ENCODE peak calls at places on chromosome 16, in seven cellular contexts. One of them, this sample, is unnamed.

GRCh38 chr16:49755291-49755611 is 100.7 kb downstream of the ZNF423 start:
- DNase-seq in retinal pigment epithelial cell: peak
- DNase-seq in EH: peak
- DNase-seq in IMR-90: peak
- DNase-seq in LHCN-M2: no peak
- DNase-seq in NCI-H1930: no peak
- DNase-seq in substantia nigra: no peak
- DNase-seq in this sample: peak

GRCh38 chr16:50318796-50319578 is 49.8 kb downstream of the BRD7 start:
- DNase-seq in retinal pigment epithelial cell: no peak
- DNase-seq in EH: no peak
- DNase-seq in IMR-90: no peak
- DNase-seq in LHCN-M2: no peak
- DNase-seq in NCI-H1930: no peak
- DNase-seq in substantia nigra: no peak
- DNase-seq in this sample: no peak

GRCh38 chr16:23900480-23901177 is 64.8 kb downstream of the PRKCB start:
- DNase-seq in retinal pigment epithelial cell: no peak
- DNase-seq in EH: no peak
- DNase-seq in IMR-90: no peak
- DNase-seq in LHCN-M2: no peak
- DNase-seq in NCI-H1930: no peak
- DNase-seq in substantia nigra: no peak
- DNase-seq in this sample: no peak

GRCh38 chr16:78094166-78094565 is 5.3 kb upstream of the WWOX start:
- DNase-seq in retinal pigment epithelial cell: no peak
- DNase-seq in EH: no peak
- DNase-seq in IMR-90: no peak
- DNase-seq in LHCN-M2: no peak
- DNase-seq in NCI-H1930: no peak
- DNase-seq in substantia nigra: no peak
- DNase-seq in this sample: no peak

GRCh38 chr16:58499615-58500328 is at the start of gene NDRG4:
- DNase-seq in retinal pigment epithelial cell: peak
- DNase-seq in EH: peak
- DNase-seq in IMR-90: peak
- DNase-seq in LHCN-M2: peak
- DNase-seq in NCI-H1930: peak
- DNase-seq in substantia nigra: peak
- DNase-seq in this sample: peak

GRCh38 chr16:20329392-20330138 is 2.3 kb upstream of the GP2 start:
- DNase-seq in retinal pigment epithelial cell: no peak
- DNase-seq in EH: no peak
- DNase-seq in IMR-90: no peak
- DNase-seq in LHCN-M2: no peak
- DNase-seq in NCI-H1930: no peak
- DNase-seq in substantia nigra: no peak
- DNase-seq in this sample: no peak

GRCh38 chr16:56513972-56514371 is 5.9 kb downstream of the BBS2 start:
- DNase-seq in retinal pigment epithelial cell: no peak
- DNase-seq in EH: peak
- DNase-seq in IMR-90: peak
- DNase-seq in LHCN-M2: peak
- DNase-seq in NCI-H1930: no peak
- DNase-seq in substantia nigra: no peak
- DNase-seq in this sample: peak

GRCh38 chr16:30941600-30942420 is 7.1 kb upstream of the ORAI3 start:
- DNase-seq in retinal pigment epithelial cell: no peak
- DNase-seq in EH: peak
- DNase-seq in IMR-90: peak
- DNase-seq in LHCN-M2: peak
- DNase-seq in NCI-H1930: peak
- DNase-seq in substantia nigra: peak
- DNase-seq in this sample: peak

GRCh38 chr16:81241706-81242105 is 3.2 kb downstream of the BCO1 start:
- DNase-seq in retinal pigment epithelial cell: no peak
- DNase-seq in EH: no peak
- DNase-seq in IMR-90: no peak
- DNase-seq in LHCN-M2: no peak
- DNase-seq in NCI-H1930: no peak
- DNase-seq in substantia nigra: no peak
- DNase-seq in this sample: no peak

GRCh38 chr16:20074089-20074956 is 633 bp upstream of the GPR139 start:
- DNase-seq in retinal pigment epithelial cell: no peak
- DNase-seq in EH: no peak
- DNase-seq in IMR-90: no peak
- DNase-seq in LHCN-M2: no peak
- DNase-seq in NCI-H1930: no peak
- DNase-seq in substantia nigra: no peak
- DNase-seq in this sample: no peak

GRCh38 chr16:11224894-11225676 is 30.9 kb downstream of the SOCS1 start:
- DNase-seq in retinal pigment epithelial cell: no peak
- DNase-seq in EH: no peak
- DNase-seq in IMR-90: peak
- DNase-seq in LHCN-M2: no peak
- DNase-seq in NCI-H1930: no peak
- DNase-seq in substantia nigra: no peak
- DNase-seq in this sample: peak

GRCh38 chr16:3564130-3564888 is 12.9 kb downstream of the NLRC3 start:
- DNase-seq in retinal pigment epithelial cell: no peak
- DNase-seq in EH: no peak
- DNase-seq in IMR-90: no peak
- DNase-seq in LHCN-M2: no peak
- DNase-seq in NCI-H1930: no peak
- DNase-seq in substantia nigra: no peak
- DNase-seq in this sample: no peak

GRCh38 chr16:83958842-83959565 is 6.0 kb downstream of the OSGIN1 start:
- DNase-seq in retinal pigment epithelial cell: no peak
- DNase-seq in EH: no peak
- DNase-seq in IMR-90: no peak
- DNase-seq in LHCN-M2: no peak
- DNase-seq in NCI-H1930: no peak
- DNase-seq in substantia nigra: no peak
- DNase-seq in this sample: no peak

GRCh38 chr16:84036982-84037425 is 5.6 kb downstream of the SLC38A8 start:
- DNase-seq in retinal pigment epithelial cell: no peak
- DNase-seq in EH: no peak
- DNase-seq in IMR-90: no peak
- DNase-seq in LHCN-M2: no peak
- DNase-seq in NCI-H1930: no peak
- DNase-seq in substantia nigra: no peak
- DNase-seq in this sample: no peak

GRCh38 chr16:71854369-71854948 is 8.7 kb downstream of the ATXN1L start:
- DNase-seq in retinal pigment epithelial cell: no peak
- DNase-seq in EH: peak
- DNase-seq in IMR-90: no peak
- DNase-seq in LHCN-M2: no peak
- DNase-seq in NCI-H1930: no peak
- DNase-seq in substantia nigra: no peak
- DNase-seq in this sample: no peak

GRCh38 chr16:85796599-85796998 is 2.7 kb downstream of the EMC8 start:
- DNase-seq in retinal pigment epithelial cell: no peak
- DNase-seq in EH: no peak
- DNase-seq in IMR-90: no peak
- DNase-seq in LHCN-M2: no peak
- DNase-seq in NCI-H1930: no peak
- DNase-seq in substantia nigra: no peak
- DNase-seq in this sample: no peak

GRCh38 chr16:87947356-87948118 is 3.7 kb upstream of the BANP start:
- DNase-seq in retinal pigment epithelial cell: no peak
- DNase-seq in EH: no peak
- DNase-seq in IMR-90: no peak
- DNase-seq in LHCN-M2: no peak
- DNase-seq in NCI-H1930: no peak
- DNase-seq in substantia nigra: no peak
- DNase-seq in this sample: no peak

GRCh38 chr16:81497690-81498089 is 53.1 kb downstream of the CMIP start:
- DNase-seq in retinal pigment epithelial cell: no peak
- DNase-seq in EH: no peak
- DNase-seq in IMR-90: no peak
- DNase-seq in LHCN-M2: no peak
- DNase-seq in NCI-H1930: no peak
- DNase-seq in substantia nigra: no peak
- DNase-seq in this sample: no peak

GRCh38 chr16:30096105-30096861 is at the start of gene YPEL3:
- DNase-seq in retinal pigment epithelial cell: peak
- DNase-seq in EH: peak
- DNase-seq in IMR-90: peak
- DNase-seq in LHCN-M2: peak
- DNase-seq in NCI-H1930: peak
- DNase-seq in substantia nigra: peak
- DNase-seq in this sample: peak

GRCh38 chr16:89422905-89423630 is 67.3 kb downstream of the ANKRD11 start:
- DNase-seq in retinal pigment epithelial cell: no peak
- DNase-seq in EH: peak
- DNase-seq in IMR-90: peak
- DNase-seq in LHCN-M2: peak
- DNase-seq in NCI-H1930: no peak
- DNase-seq in substantia nigra: no peak
- DNase-seq in this sample: no peak

GRCh38 chr16:50265260-50265659 is 1.1 kb upstream of the ADCY7 start:
- DNase-seq in retinal pigment epithelial cell: no peak
- DNase-seq in EH: peak
- DNase-seq in IMR-90: peak
- DNase-seq in LHCN-M2: peak
- DNase-seq in NCI-H1930: no peak
- DNase-seq in substantia nigra: no peak
- DNase-seq in this sample: no peak

GRCh38 chr16:11668590-11669379 is 530 bp downstream of the SNN start:
- DNase-seq in retinal pigment epithelial cell: no peak
- DNase-seq in EH: no peak
- DNase-seq in IMR-90: no peak
- DNase-seq in LHCN-M2: no peak
- DNase-seq in NCI-H1930: no peak
- DNase-seq in substantia nigra: no peak
- DNase-seq in this sample: no peak

GRCh38 chr16:87000007-87000406 is 317.2 kb downstream of the C16orf95 start:
- DNase-seq in retinal pigment epithelial cell: no peak
- DNase-seq in EH: no peak
- DNase-seq in IMR-90: no peak
- DNase-seq in LHCN-M2: no peak
- DNase-seq in NCI-H1930: no peak
- DNase-seq in substantia nigra: no peak
- DNase-seq in this sample: no peak

GRCh38 chr16:86563489-86564345 is 2.9 kb upstream of the FOXC2 start:
- DNase-seq in retinal pigment epithelial cell: no peak
- DNase-seq in EH: peak
- DNase-seq in IMR-90: peak
- DNase-seq in LHCN-M2: peak
- DNase-seq in NCI-H1930: peak
- DNase-seq in substantia nigra: peak
- DNase-seq in this sample: peak

GRCh38 chr16:52123842-52124241 is 423.1 kb downstream of the TOX3 start:
- DNase-seq in retinal pigment epithelial cell: no peak
- DNase-seq in EH: no peak
- DNase-seq in IMR-90: no peak
- DNase-seq in LHCN-M2: no peak
- DNase-seq in NCI-H1930: no peak
- DNase-seq in substantia nigra: no peak
- DNase-seq in this sample: no peak

GRCh38 chr16:906296-906695 is 64.5 kb downstream of the LMF1 start:
- DNase-seq in retinal pigment epithelial cell: no peak
- DNase-seq in EH: no peak
- DNase-seq in IMR-90: no peak
- DNase-seq in LHCN-M2: no peak
- DNase-seq in NCI-H1930: no peak
- DNase-seq in substantia nigra: no peak
- DNase-seq in this sample: no peak

GRCh38 chr16:50547340-50547865 is 793 bp upstream of the NKD1 start:
- DNase-seq in retinal pigment epithelial cell: no peak
- DNase-seq in EH: peak
- DNase-seq in IMR-90: no peak
- DNase-seq in LHCN-M2: no peak
- DNase-seq in NCI-H1930: peak
- DNase-seq in substantia nigra: peak
- DNase-seq in this sample: no peak

GRCh38 chr16:87874639-87875472 is 5.5 kb upstream of the SLC7A5 start:
- DNase-seq in retinal pigment epithelial cell: no peak
- DNase-seq in EH: no peak
- DNase-seq in IMR-90: no peak
- DNase-seq in LHCN-M2: no peak
- DNase-seq in NCI-H1930: no peak
- DNase-seq in substantia nigra: no peak
- DNase-seq in this sample: no peak

GRCh38 chr16:3797473-3797872 is 80.1 kb upstream of the TRAP1 start:
- DNase-seq in retinal pigment epithelial cell: no peak
- DNase-seq in EH: no peak
- DNase-seq in IMR-90: no peak
- DNase-seq in LHCN-M2: no peak
- DNase-seq in NCI-H1930: no peak
- DNase-seq in substantia nigra: no peak
- DNase-seq in this sample: no peak

GRCh38 chr16:74896389-74897370 is 88.2 kb downstream of the WDR59 start:
- DNase-seq in retinal pigment epithelial cell: peak
- DNase-seq in EH: peak
- DNase-seq in IMR-90: peak
- DNase-seq in LHCN-M2: peak
- DNase-seq in NCI-H1930: no peak
- DNase-seq in substantia nigra: no peak
- DNase-seq in this sample: peak

GRCh38 chr16:87560428-87561199 is 41.7 kb upstream of the JPH3 start:
- DNase-seq in retinal pigment epithelial cell: no peak
- DNase-seq in EH: peak
- DNase-seq in IMR-90: no peak
- DNase-seq in LHCN-M2: no peak
- DNase-seq in NCI-H1930: no peak
- DNase-seq in substantia nigra: no peak
- DNase-seq in this sample: peak

GRCh38 chr16:27318399-27319256 is 4.9 kb downstream of the IL4R start:
- DNase-seq in retinal pigment epithelial cell: no peak
- DNase-seq in EH: no peak
- DNase-seq in IMR-90: peak
- DNase-seq in LHCN-M2: no peak
- DNase-seq in NCI-H1930: no peak
- DNase-seq in substantia nigra: no peak
- DNase-seq in this sample: peak

GRCh38 chr16:50771366-50771765 is 29.5 kb downstream of the CYLD start:
- DNase-seq in retinal pigment epithelial cell: no peak
- DNase-seq in EH: peak
- DNase-seq in IMR-90: peak
- DNase-seq in LHCN-M2: peak
- DNase-seq in NCI-H1930: no peak
- DNase-seq in substantia nigra: no peak
- DNase-seq in this sample: peak

GRCh38 chr16:54750249-54750648 is 180.4 kb upstream of the IRX5 start:
- DNase-seq in retinal pigment epithelial cell: no peak
- DNase-seq in EH: no peak
- DNase-seq in IMR-90: no peak
- DNase-seq in LHCN-M2: no peak
- DNase-seq in NCI-H1930: no peak
- DNase-seq in substantia nigra: no peak
- DNase-seq in this sample: no peak

GRCh38 chr16:74448990-74449389 is 27.7 kb upstream of the CLEC18B start:
- DNase-seq in retinal pigment epithelial cell: peak
- DNase-seq in EH: peak
- DNase-seq in IMR-90: peak
- DNase-seq in LHCN-M2: peak
- DNase-seq in NCI-H1930: no peak
- DNase-seq in substantia nigra: no peak
- DNase-seq in this sample: peak

GRCh38 chr16:71311553-71312158 is 22.5 kb upstream of the CMTR2 start:
- DNase-seq in retinal pigment epithelial cell: no peak
- DNase-seq in EH: peak
- DNase-seq in IMR-90: peak
- DNase-seq in LHCN-M2: peak
- DNase-seq in NCI-H1930: peak
- DNase-seq in substantia nigra: no peak
- DNase-seq in this sample: peak

This sample was measured in cardiac fibroblast.